ENCODE peak calls at places on chromosomes 5 and 9, in four cellular contexts. A is stimulated activated effector memory CD8-positive, alpha-beta T cell treated with anti-CD3 and anti-CD28 coated beads, Interleukin-12 subunit alpha, Interleukin-12 subunit beta, amount 100 ng/mL, for 72 hours; C is naive thymus-derived CD4-positive, alpha-beta T cell; N is T-cell. U is an unnamed sample.

GRCh38 chr5:8906303-8906967 is 639.4 kb downstream of the SEMA5A start:
- DNase-seq in A (no peak), C (no peak), N (no peak), U (peak; percentile 75)

GRCh38 chr9:31870276-31870675 is 514.2 kb upstream of the ACO1 start:
- DNase-seq in A (no peak), C (no peak), N (no peak), U (no peak)

GRCh38 chr5:102528600-102528999 is 29.8 kb upstream of the SLCO6A1 start:
- DNase-seq in A (no peak), C (no peak), N (no peak), U (no peak)

GRCh38 chr9:134948149-134948548 is 30.4 kb upstream of the FCN1 start:
- DNase-seq in A (no peak), C (no peak), N (no peak), U (no peak)

GRCh38 chr5:84239509-84239908 is 145.2 kb downstream of the EDIL3 start:
- DNase-seq in A (no peak), C (no peak), N (no peak), U (peak; percentile 34)

GRCh38 chr5:153938131-153938842 is 100.4 kb downstream of the FAM114A2 start:
- DNase-seq in A (no peak), C (no peak), N (no peak), U (no peak)

GRCh38 chr5:141635646-141636045 is 1.0 kb downstream of the HDAC3 start:
- DNase-seq in A (no peak), C (no peak), N (no peak), U (no peak)

GRCh38 chr5:151071021-151071420 is 9.8 kb downstream of the TNIP1 start:
- DNase-seq in A (no peak), C (no peak), N (no peak), U (no peak)

GRCh38 chr9:15182003-15182695 is 124.9 kb downstream of the TTC39B start:
- DNase-seq in A (no peak), C (no peak), N (no peak), U (no peak)

GRCh38 chr5:150181035-150181434 is 8.8 kb upstream of the SLC6A7 start:
- DNase-seq in A (no peak), C (no peak), N (no peak), U (peak; percentile 50)

GRCh38 chr5:177491429-177491945 is 5.9 kb downstream of the PDLIM7 start:
- DNase-seq in A (no peak), C (no peak), N (no peak), U (peak; percentile 56)

GRCh38 chr5:149439899-149440655 is 61.0 kb upstream of the IL17B start:
- DNase-seq in A (no peak), C (no peak), N (no peak), U (peak; percentile 55)

GRCh38 chr9:122197334-122197872 is 31.4 kb downstream of the LHX6 start:
- DNase-seq in A (no peak), C (no peak), N (no peak), U (no peak)

GRCh38 chr9:36560813-36561212 is 11.9 kb upstream of the MELK start:
- DNase-seq in A (no peak), C (no peak), N (no peak), U (no peak)

GRCh38 chr5:76714771-76715483 is 999 bp upstream of the F2R start:
- DNase-seq in A (peak; percentile 71), C (no peak), N (no peak), U (no peak)

GRCh38 chr9:18018661-18019060 is 439.8 kb downstream of the SH3GL2 start:
- DNase-seq in A (no peak), C (no peak), N (no peak), U (no peak)

GRCh38 chr5:64814073-64814472 is 45.3 kb downstream of the CWC27 start:
- DNase-seq in A (no peak), C (no peak), N (no peak), U (no peak)

GRCh38 chr9:128712451-128713410 is 10.4 kb downstream of the PKN3 start:
- DNase-seq in A (no peak), C (no peak), N (no peak), U (no peak)

GRCh38 chr9:4666042-4666699 is at the start of gene SPATA6L:
- DNase-seq in A (peak; percentile 59), C (peak; percentile 37), N (no peak), U (peak; percentile 43)

GRCh38 chr5:109604758-109605157 is 85.0 kb upstream of the MAN2A1 start:
- DNase-seq in A (no peak), C (no peak), N (no peak), U (no peak)

GRCh38 chr5:149834246-149834855 is 104.2 kb downstream of the PPARGC1B start:
- DNase-seq in A (peak; percentile 76), C (peak; percentile 36), N (no peak), U (peak; percentile 90)

GRCh38 chr9:97766092-97766491 is 69.0 kb upstream of the XPA start:
- DNase-seq in A (no peak), C (no peak), N (no peak), U (no peak)

GRCh38 chr9:106718996-106719395 is 144.0 kb upstream of the ZNF462 start:
- DNase-seq in A (no peak), C (no peak), N (no peak), U (peak; percentile 67)

GRCh38 chr5:167853421-167853820 is 438.0 kb upstream of the WWC1 start:
- DNase-seq in A (no peak), C (no peak), N (no peak), U (peak; percentile 58)

GRCh38 chr9:34999576-34999975 is 10.0 kb downstream of the DNAJB5 start:
- DNase-seq in A (no peak), C (no peak), N (no peak), U (no peak)

GRCh38 chr5:111461261-111461671 is 51.1 kb downstream of the STARD4 start:
- DNase-seq in A (no peak), C (no peak), N (no peak), U (peak; percentile 6)